ENCODE peak calls at places on chromosomes 12 and 14, in seven cellular contexts. O is tibial artery, N is adrenal gland, K is RWPE2, L is BJ, X is cardiac muscle cell, W is A549. F is an unnamed sample.

GRCh38 chr14:76564471-76565119 is 188.7 kb downstream of the ESRRB start:
- DNase-seq in W (peak; percentile 19), L (no peak), X (peak; percentile 10), K (no peak), N (no peak), O (no peak), F (no peak)

GRCh38 chr12:6821271-6821673 is 349 bp upstream of the GPR162 start:
- DNase-seq in L (no peak), K (no peak), X (peak; percentile 89), N (peak; percentile 65), W (peak; percentile 29), O (peak; percentile 80), F (peak; percentile 37)

GRCh38 chr14:92613008-92613658 is 99.6 kb downstream of the RIN3 start:
- DNase-seq in K (no peak), W (no peak), X (peak; percentile 16), O (no peak), N (peak; percentile 53), L (no peak), F (no peak)

GRCh38 chr14:68896132-68896531 is 83.0 kb downstream of the ACTN1 start:
- DNase-seq in K (no peak), O (no peak), L (no peak), X (no peak), W (no peak), N (no peak), F (no peak)

GRCh38 chr14:67815573-67816235 is 686 bp downstream of the ZFYVE26 start:
- DNase-seq in X (peak; percentile 47), W (no peak), K (no peak), L (peak; percentile 9), O (no peak), N (no peak), F (no peak)

GRCh38 chr14:95320076-95320895 is 578 bp upstream of the CLMN start:
- DNase-seq in K (no peak), O (no peak), L (no peak), N (no peak), X (no peak), W (no peak), F (no peak)

GRCh38 chr12:46468813-46469212 is 96.2 kb upstream of the SLC38A2 start:
- DNase-seq in K (no peak), L (no peak), O (no peak), N (no peak), W (no peak), X (no peak), F (no peak)

GRCh38 chr12:129001-129400 is 62.4 kb downstream of the IQSEC3 start:
- DNase-seq in W (no peak), O (no peak), N (no peak), L (no peak), X (no peak), K (no peak), F (no peak)

GRCh38 chr12:112380663-112381420 is 1.4 kb downstream of the HECTD4 start:
- DNase-seq in O (no peak), N (no peak), L (no peak), X (no peak), W (no peak), K (no peak), F (no peak)

GRCh38 chr12:96710127-96710745 is 196.8 kb upstream of the NEDD1 start:
- DNase-seq in W (no peak), L (no peak), K (no peak), N (no peak), X (no peak), O (no peak), F (no peak)

GRCh38 chr14:30322819-30323218 is 236.1 kb upstream of the G2E3 start:
- DNase-seq in L (no peak), O (no peak), W (no peak), X (no peak), N (no peak), K (no peak), F (no peak)

GRCh38 chr14:101109347-101109638 is 205.8 kb upstream of the RTL1 start:
- DNase-seq in W (no peak), N (no peak), L (no peak), K (no peak), O (peak; percentile 15), X (no peak), F (no peak)

GRCh38 chr12:91743727-91744126 is 401.9 kb downstream of the BTG1 start:
- DNase-seq in K (no peak), X (no peak), O (no peak), N (no peak), W (no peak), L (no peak), F (no peak)

GRCh38 chr12:115963030-115963480 is 314.4 kb downstream of the MED13L start:
- DNase-seq in W (no peak), O (no peak), L (peak; percentile 28), X (peak; percentile 38), N (no peak), K (no peak), F (no peak)

GRCh38 chr14:90561031-90561430 is 164.2 kb downstream of the CALM1 start:
- DNase-seq in X (no peak), K (no peak), O (no peak), N (no peak), L (no peak), W (no peak), F (no peak)

GRCh38 chr14:62162998-62163589 is 400.9 kb downstream of the SNAPC1 start:
- DNase-seq in W (peak; percentile 23), O (no peak), L (no peak), X (peak; percentile 64), K (no peak), N (no peak), F (peak; percentile 7)

GRCh38 chr14:102206901-102207300 is 67.2 kb downstream of the WDR20 start:
- DNase-seq in K (no peak), O (no peak), L (no peak), X (no peak), W (no peak), N (no peak), F (no peak)
- TF ChIP-seq CTCF in K (no peak), O (no peak), L (no peak), X (no peak), W (no peak), N (no peak), F (no peak)

GRCh38 chr14:22772725-22773124 is 6.2 kb downstream of the OXA1L start:
- DNase-seq in L (no peak), O (no peak), N (no peak), K (no peak), W (no peak), X (no peak), F (no peak)

GRCh38 chr14:22770481-22771187 is 4.1 kb downstream of the OXA1L start:
- DNase-seq in O (no peak), N (no peak), L (no peak), K (no peak), W (no peak), X (no peak), F (no peak)

GRCh38 chr14:22773162-22774010 is 6.9 kb downstream of the OXA1L start:
- DNase-seq in K (no peak), N (no peak), O (no peak), X (no peak), W (no peak), L (no peak), F (no peak)

GRCh38 chr14:22776215-22776614 is 9.7 kb downstream of the OXA1L start:
- DNase-seq in X (no peak), W (no peak), L (no peak), N (no peak), K (no peak), O (no peak), F (no peak)

DNA sequence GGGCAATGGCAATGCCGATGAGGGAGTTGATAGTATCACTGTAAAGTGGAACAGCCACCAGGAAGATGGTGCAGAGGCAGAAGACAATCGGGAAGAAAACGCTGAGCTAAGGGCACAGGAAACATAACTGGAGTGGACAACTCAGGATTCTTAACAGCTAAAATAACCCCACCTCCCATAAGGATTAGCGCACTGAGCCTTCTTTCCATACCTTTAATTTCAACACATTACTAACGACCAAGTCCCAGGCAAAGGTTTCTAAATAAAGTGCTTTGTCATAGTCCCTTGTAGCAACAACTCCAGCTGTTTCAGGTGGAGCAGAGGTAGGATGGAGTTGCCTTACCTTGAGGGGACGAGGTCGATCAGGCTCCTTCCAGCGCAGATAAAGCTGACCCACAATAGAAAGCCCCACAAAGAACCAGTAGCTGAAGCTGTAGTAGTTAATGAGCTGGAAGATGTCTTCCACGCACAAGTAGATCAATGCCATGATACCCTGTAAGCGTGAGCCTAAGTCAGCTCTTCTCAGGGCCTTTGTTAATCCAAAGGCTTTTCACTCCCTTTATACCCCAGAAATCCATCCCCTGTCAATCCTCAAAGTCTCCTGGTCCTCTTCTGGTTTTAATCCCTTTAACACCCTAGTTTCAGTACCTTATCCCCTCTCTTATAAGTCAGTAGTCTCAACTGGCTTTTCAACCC is 7.7 kb downstream of the OXA1L start:
- DNase-seq in X (no peak), O (no peak), L (no peak), W (no peak), K (no peak), N (no peak), F (no peak)
- H3K4me3 ChIP-seq in X (no peak overlapping the region), O (no peak overlapping the region), L (no peak overlapping the region), W (no peak overlapping the region), K (no peak overlapping the region), N (no peak overlapping the region), F (no peak overlapping the region)

DNA sequence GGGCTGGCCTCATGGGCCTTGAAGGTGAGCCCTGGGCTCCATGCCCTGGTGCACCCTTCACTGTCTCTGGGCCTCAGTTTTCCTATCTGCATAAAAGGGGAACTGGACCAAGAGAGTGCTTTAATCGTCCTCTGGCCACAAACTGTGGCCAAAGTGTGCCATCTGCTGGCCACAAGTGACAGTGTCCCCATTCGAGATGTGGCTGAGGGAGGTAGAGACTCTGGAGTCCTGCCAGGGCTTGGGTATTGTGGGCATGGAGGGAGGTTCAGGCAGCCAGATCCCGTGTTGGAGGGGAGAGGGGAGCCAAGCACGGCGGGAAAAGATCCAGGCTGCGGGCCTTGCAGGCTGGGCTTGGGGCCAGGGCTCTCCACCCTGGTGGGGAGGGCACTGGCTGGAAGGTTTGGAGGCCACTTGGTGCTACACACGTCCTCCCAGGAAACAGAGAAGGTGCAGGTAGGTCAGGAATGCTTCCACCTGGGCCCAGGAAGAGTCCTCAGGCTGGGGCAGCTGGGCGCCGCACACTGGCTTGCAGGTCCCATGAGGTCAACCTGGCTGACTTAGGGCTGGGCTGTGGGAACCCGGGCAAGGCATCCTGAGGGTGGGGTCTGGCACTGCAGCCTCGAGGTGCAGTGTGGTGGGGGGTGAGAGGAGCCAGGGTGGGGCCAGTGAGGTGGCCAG is 7.3 kb upstream of the KIF26A start:
- DNase-seq in L (no peak), O (no peak), X (peak; percentile 44), W (peak; percentile 65), N (peak; percentile 64), K (peak; percentile 64), F (no peak)
- TF ChIP-seq CTCF in L (peak; percentile 47), O (peak; percentile 13), X (peak; percentile 60), W (peak; percentile 63), N (peak; percentile 78), K (peak; percentile 74), F (peak; percentile 61)

GRCh38 chr12:123037791-123038190 is 57.3 kb downstream of the ARL6IP4 start:
- DNase-seq in O (no peak), X (no peak), N (no peak), W (no peak), K (no peak), L (no peak), F (no peak)

GRCh38 chr12:123036471-123037285 is 56.2 kb downstream of the ARL6IP4 start:
- DNase-seq in L (no peak), N (no peak), K (no peak), O (no peak), W (no peak), X (no peak), F (no peak)

GRCh38 chr12:123034022-123034541 is 53.6 kb downstream of the ARL6IP4 start:
- DNase-seq in X (no peak), L (no peak), O (no peak), W (no peak), N (no peak), K (no peak), F (no peak)

GRCh38 chr12:123034865-123035264 is 54.4 kb downstream of the ARL6IP4 start:
- DNase-seq in O (no peak), L (no peak), N (no peak), K (no peak), W (peak; percentile 63), X (peak; percentile 15), F (no peak)

GRCh38 chr12:123035841-123036240 is 55.4 kb downstream of the ARL6IP4 start:
- DNase-seq in W (no peak), O (no peak), X (no peak), L (no peak), K (no peak), N (peak; percentile 50), F (no peak)
- H3K4me3 ChIP-seq in W (no peak overlapping the region), O (no peak overlapping the region), X (no peak overlapping the region), L (no peak overlapping the region), K (no peak overlapping the region), N (no peak overlapping the region), F (no peak overlapping the region)